ENCODE peak calls at places on chromosomes 13 and 19, in five cellular contexts. J, Y, A, O and W are unnamed samples.

GRCh38 chr13:40120781-40121180 is 465.3 kb downstream of the COG6 start:
- DNase-seq in Y (no peak), J (no peak), A (no peak), O (peak), W (no peak)

GRCh38 chr19:485583-486236 is 10.6 kb upstream of the MADCAM1 start:
- DNase-seq in J (peak), A (no peak), Y (no peak), O (peak), W (no peak)

GRCh38 chr13:84902243-84902642 is 897.0 kb downstream of the SLITRK6 start:
- DNase-seq in J (no peak), A (no peak), O (no peak), Y (no peak), W (no peak)

GRCh38 chr13:53788286-53788685 is 759.7 kb downstream of the OLFM4 start:
- DNase-seq in A (no peak), Y (no peak), J (no peak), O (no peak), W (no peak)

GRCh38 chr13:100560498-100561215 is 27.9 kb downstream of the GGACT start:
- DNase-seq in Y (no peak), A (no peak), J (no peak), O (no peak), W (no peak)

GRCh38 chr13:73090116-73090811 is 31.5 kb downstream of the KLF5 start:
- DNase-seq in O (peak), J (no peak), A (peak), Y (no peak), W (peak)

GRCh38 chr19:38455031-38455430 is 21.5 kb downstream of the RYR1 start:
- DNase-seq in O (peak), A (peak), Y (no peak), J (peak), W (no peak)

GRCh38 chr19:29548483-29549085 is 22.8 kb downstream of the VSTM2B start:
- DNase-seq in O (no peak), J (no peak), Y (no peak), A (no peak), W (no peak)

GRCh38 chr13:88051746-88052482 is 380.7 kb downstream of the SLITRK5 start:
- DNase-seq in O (no peak), Y (no peak), J (peak), A (no peak), W (no peak)

GRCh38 chr19:8233370-8233769 is 24.2 kb downstream of the CERS4 start:
- DNase-seq in Y (no peak), A (no peak), J (no peak), O (no peak), W (no peak)

GRCh38 chr13:50531917-50532899 is 311.3 kb downstream of the DLEU7 start:
- DNase-seq in O (peak), A (no peak), J (no peak), Y (no peak), W (no peak)